ENCODE peak calls at places on chromosome 12, in four cellular contexts. R, T, M and S are unnamed samples.

GRCh38 chr12:120642806-120643205 is 2.4 kb downstream of the CABP1 start:
- DNase-seq in R (no peak), T (no peak), M (no peak), S (no peak)

GRCh38 chr12:123934829-123935228 is 37.8 kb downstream of the CCDC92 start:
- DNase-seq in R (no peak), T (no peak), M (no peak), S (peak)

GRCh38 chr12:45183263-45183662 is 32.6 kb upstream of the ANO6 start:
- DNase-seq in R (no peak), T (no peak), M (no peak), S (no peak)

GRCh38 chr12:41762691-41763090 is 382.0 kb downstream of the GXYLT1 start:
- DNase-seq in R (no peak), T (no peak), M (no peak), S (no peak)

GRCh38 chr12:12138203-12139154 is 67.7 kb downstream of the BCL2L14 start:
- DNase-seq in R (no peak), T (no peak), M (no peak), S (no peak)

GRCh38 chr12:69475237-69475984 is 5.2 kb downstream of the FRS2 start:
- DNase-seq in R (peak), T (no peak), M (peak), S (no peak)

GRCh38 chr12:9899209-9899608 is 17.9 kb downstream of the KLRF2 start:
- DNase-seq in R (no peak), T (no peak), M (no peak), S (no peak)

GRCh38 chr12:49331360-49332222 is 5.4 kb downstream of the C1QL4 start:
- DNase-seq in R (peak), T (peak), M (peak), S (peak)

GRCh38 chr12:93853698-93854478 is 176.7 kb downstream of the CRADD start:
- DNase-seq in R (no peak), T (no peak), M (no peak), S (no peak)

GRCh38 chr12:32285484-32285883 is 113.9 kb upstream of the FGD4 start:
- DNase-seq in R (no peak), T (no peak), M (no peak), S (no peak)

GRCh38 chr12:25054076-25054782 is 105.3 kb upstream of the BCAT1 start:
- DNase-seq in R (peak), T (no peak), M (no peak), S (no peak)